ENCODE peak calls at places on chromosomes 11 and 22, in ten cellular contexts. L is epithelial cell of esophagus, G is coronary artery, Y is hepatocyte, S is type B pancreatic cell, K is GM12865, X is fibroblast of lung, J is lower lobe of right lung, V is IMR-90, F is AG04450. E is an unnamed sample.

GRCh38 chr22:19085233-19086043 is 36.8 kb downstream of the DGCR2 start:
- DNase-seq in X (peak; percentile 45), F (no peak), L (peak; percentile 42), G (no peak), V (peak; percentile 52), Y (peak; percentile 41), S (no peak), K (peak; percentile 65), J (no peak), E (no peak)

GRCh38 chr11:40227730-40228129 is 1231.7 kb downstream of the LRRC4C start:
- DNase-seq in Y (no peak), L (no peak), F (no peak), S (no peak), V (no peak), X (no peak), G (no peak), J (no peak), K (peak; percentile 10), E (no peak)

GRCh38 chr22:20431520-20432237 is 5.9 kb downstream of the SCARF2 start:
- DNase-seq in F (no peak), G (no peak), K (no peak), J (peak; percentile 51), S (no peak), L (no peak), V (no peak), X (no peak), Y (peak; percentile 7), E (no peak)

GRCh38 chr22:38834991-38835390 is 8.8 kb downstream of the NPTXR start:
- DNase-seq in F (no peak), Y (no peak), S (no peak), X (no peak), K (no peak), L (no peak), J (peak; percentile 14), G (no peak), V (no peak), E (no peak)

GRCh38 chr11:44133335-44133946 is 38.0 kb downstream of the EXT2 start:
- DNase-seq in Y (peak; percentile 56), X (peak; percentile 33), S (no peak), G (no peak), K (peak; percentile 15), V (peak; percentile 59), L (peak; percentile 42), J (no peak), F (no peak), E (no peak)

GRCh38 chr11:70483077-70483861 is 84.9 kb downstream of the CTTN start:
- DNase-seq in L (peak; percentile 9), F (peak; percentile 7), S (no peak), G (no peak), K (peak; percentile 63), V (peak; percentile 60), J (peak; percentile 85), X (peak; percentile 81), Y (peak; percentile 60), E (no peak)

GRCh38 chr11:125314264-125315087 is 149.9 kb downstream of the PKNOX2 start:
- DNase-seq in F (no peak), L (no peak), J (no peak), Y (no peak), K (no peak), V (no peak), G (no peak), S (no peak), X (no peak), E (no peak)

GRCh38 chr22:48921411-48921903 is 906.2 kb downstream of the BRD1 start:
- DNase-seq in F (no peak), L (no peak), J (no peak), K (no peak), X (no peak), V (no peak), Y (no peak), S (no peak), G (no peak), E (peak; percentile 54)

GRCh38 chr11:77142091-77142975 is 14.3 kb downstream of the MYO7A start:
- DNase-seq in L (no peak), X (no peak), S (no peak), Y (no peak), K (peak; percentile 24), G (no peak), V (no peak), J (peak; percentile 35), F (no peak), E (no peak)

GRCh38 chr11:17741487-17741886 is 6.9 kb downstream of the KCNC1 start:
- DNase-seq in Y (no peak), L (no peak), F (no peak), X (no peak), J (no peak), K (no peak), S (no peak), G (no peak), V (no peak), E (no peak)

GRCh38 chr11:114257621-114258558 is 38.3 kb upstream of the NNMT start:
- DNase-seq in S (peak; percentile 75), V (no peak), K (no peak), L (no peak), G (peak; percentile 85), J (peak; percentile 68), X (no peak), F (no peak), Y (peak; percentile 82), E (no peak)

GRCh38 chr11:116276051-116277044 is 496.4 kb downstream of the BUD13 start:
- DNase-seq in G (no peak), Y (peak; percentile 82), F (peak; percentile 2), V (peak; percentile 30), S (peak; percentile 85), K (peak; percentile 82), X (peak; percentile 49), J (peak; percentile 86), L (peak; percentile 33), E (peak; percentile 91)

GRCh38 chr11:105609832-105610781 is at the start of gene GRIA4:
- DNase-seq in K (no peak), F (peak; percentile 16), X (peak; percentile 67), L (peak; percentile 24), Y (peak; percentile 46), G (peak; percentile 71), S (peak; percentile 72), J (peak; percentile 45), V (peak; percentile 74), E (peak; percentile 84)

GRCh38 chr22:45678961-45679912 is 7.6 kb downstream of the ATXN10 start:
- DNase-seq in V (peak; percentile 91), L (peak; percentile 63), K (peak; percentile 86), G (no peak), S (no peak), Y (no peak), X (peak; percentile 87), J (no peak), F (peak; percentile 55), E (no peak)

GRCh38 chr11:114773541-114774338 is 95.4 kb downstream of the NXPE2 start:
- DNase-seq in K (no peak), F (no peak), G (no peak), Y (no peak), L (no peak), J (no peak), V (no peak), S (no peak), X (no peak), E (no peak)

GRCh38 chr11:131975624-131976420 is 605.4 kb downstream of the NTM start:
- DNase-seq in S (no peak), F (no peak), K (no peak), J (no peak), X (no peak), L (no peak), G (no peak), Y (no peak), V (no peak), E (no peak)
- TF ChIP-seq CTCF in S (no peak), F (no peak), K (no peak), J (no peak), X (no peak), L (no peak), G (no peak), Y (no peak), V (no peak), E (no peak)

DNA sequence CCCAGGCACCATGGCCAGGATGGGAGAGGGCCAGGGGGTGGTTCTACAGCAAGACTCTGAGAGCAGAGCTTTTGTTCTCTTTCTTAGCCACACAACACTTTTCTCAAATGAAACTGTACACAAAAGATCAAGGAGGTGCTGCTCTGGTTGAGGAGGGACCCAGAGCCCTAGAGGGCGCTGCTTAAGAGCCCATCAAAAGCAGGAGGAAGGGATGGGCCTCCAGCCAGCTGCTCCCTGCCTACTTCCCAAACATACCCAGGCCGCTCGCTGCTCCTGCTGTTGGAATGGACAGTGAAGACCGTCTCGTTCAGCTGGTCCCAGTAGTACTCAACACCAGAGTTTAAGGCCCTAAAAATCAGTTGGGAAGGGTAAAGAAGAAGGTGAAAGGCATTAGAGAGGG is 18.4 kb upstream of the CHRM4 start:
- DNase-seq in J (no peak), X (no peak), F (no peak), L (no peak), K (no peak), Y (no peak), G (no peak), S (no peak), V (no peak), E (no peak)
- TF ChIP-seq CTCF in J (no peak), X (peak; percentile 33), F (peak; percentile 39), L (peak; percentile 7), K (no peak), Y (no peak), G (no peak), S (no peak), V (peak; percentile 17), E (no peak)

DNA sequence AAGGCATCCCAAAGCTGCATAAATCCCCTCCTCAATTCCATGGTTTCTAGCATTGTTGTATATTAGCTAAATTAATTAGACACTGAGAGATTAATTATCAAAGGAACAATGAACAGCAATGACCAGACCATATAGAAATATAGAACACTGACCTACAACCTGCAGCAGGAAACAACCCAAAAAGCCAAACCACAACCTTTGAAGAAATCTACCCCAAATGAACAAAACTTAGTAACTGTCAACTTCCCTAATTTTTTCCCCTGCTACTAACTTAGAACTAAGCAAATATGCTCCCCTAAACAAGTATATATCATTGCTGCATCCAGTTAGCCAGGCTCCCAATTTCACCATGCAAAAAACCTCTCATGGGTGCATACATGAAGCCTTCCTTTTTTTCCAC is 268.0 kb upstream of the ANO3 start:
- DNase-seq in V (no peak), L (no peak), J (no peak), K (no peak), F (no peak), S (no peak), G (no peak), Y (no peak), X (no peak), E (no peak)
- TF ChIP-seq CTCF in V (no peak), L (no peak), J (no peak), K (no peak), F (no peak), S (no peak), G (no peak), Y (no peak), X (no peak), E (no peak)

DNA sequence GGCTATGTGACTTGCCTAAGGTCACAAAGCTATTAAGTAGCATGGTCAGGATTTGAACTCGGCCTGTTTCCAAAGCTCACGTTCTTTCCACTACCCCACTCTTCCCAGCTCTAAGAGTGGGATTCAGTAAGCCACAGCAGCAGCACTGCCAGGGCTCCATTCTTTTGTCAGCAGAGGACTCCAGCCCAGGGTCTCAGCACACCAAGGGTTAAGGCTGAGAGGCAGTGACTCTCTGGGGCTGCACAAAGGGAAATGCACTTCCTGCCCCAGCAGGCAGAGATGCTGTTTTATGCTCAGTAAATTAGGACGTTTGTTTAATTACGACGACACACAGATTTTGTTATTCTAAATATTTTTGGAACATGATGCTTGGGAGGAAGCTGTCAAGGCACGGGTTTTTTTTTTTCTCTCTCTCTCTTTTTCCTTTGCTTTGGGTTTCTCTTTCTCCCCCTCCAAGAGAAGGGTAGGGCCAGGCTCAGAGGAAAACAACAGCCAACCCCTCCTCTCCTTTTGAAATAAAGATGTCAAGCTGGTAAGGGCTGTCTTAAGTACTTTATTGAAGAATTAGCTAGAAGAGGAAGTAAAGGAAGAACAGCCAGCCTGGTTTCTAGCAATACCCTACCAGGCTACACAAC is 2.9 kb downstream of the MYH9 start:
- DNase-seq in G (no peak), Y (no peak), F (no peak), L (no peak), S (no peak), K (peak; percentile 45), V (no peak), X (peak; percentile 50), J (no peak), E (no peak)
- TF ChIP-seq CTCF in G (no peak), Y (peak; percentile 13), F (peak; percentile 4), L (no peak), S (peak; percentile 57), K (no peak), V (no peak), X (no peak), J (peak; percentile 16), E (peak; percentile 14)

E was measured in osteocyte.